ENCODE peak calls at places on chromosomes 6 and 20, in five cellular contexts. One of them, this sample, is unnamed.

GRCh38 chr20:14562976-14563375 is 225.6 kb upstream of the FLRT3 start:
- DNase-seq in naive thymus-derived CD4-positive, alpha-beta T cell: no peak
- DNase-seq in A549: no peak
- DNase-seq in tibial artery: no peak
- DNase-seq in Karpas-422: no peak
- DNase-seq in this sample: no peak

GRCh38 chr6:170063851-170064617 is 226.8 kb downstream of the DLL1 start:
- DNase-seq in naive thymus-derived CD4-positive, alpha-beta T cell: no peak
- DNase-seq in A549: no peak
- DNase-seq in tibial artery: peak; percentile 52
- DNase-seq in Karpas-422: no peak
- DNase-seq in this sample: no peak

GRCh38 chr6:75201901-75202672 is 3.8 kb downstream of the COL12A1 start:
- DNase-seq in naive thymus-derived CD4-positive, alpha-beta T cell: no peak
- DNase-seq in A549: no peak
- DNase-seq in tibial artery: peak; percentile 82
- DNase-seq in Karpas-422: no peak
- DNase-seq in this sample: peak; percentile 44

GRCh38 chr20:48648482-48649051 is 179.2 kb downstream of the PREX1 start:
- DNase-seq in naive thymus-derived CD4-positive, alpha-beta T cell: no peak
- DNase-seq in A549: no peak
- DNase-seq in tibial artery: no peak
- DNase-seq in Karpas-422: peak; percentile 51
- DNase-seq in this sample: no peak

GRCh38 chr20:62942456-62942855 is 4.5 kb downstream of the GID8 start:
- DNase-seq in naive thymus-derived CD4-positive, alpha-beta T cell: no peak
- DNase-seq in A549: no peak
- DNase-seq in tibial artery: peak; percentile 49
- DNase-seq in Karpas-422: no peak
- DNase-seq in this sample: no peak

GRCh38 chr6:100453701-100454521 is 10.8 kb downstream of the SIM1 start:
- DNase-seq in naive thymus-derived CD4-positive, alpha-beta T cell: no peak
- DNase-seq in A549: no peak
- DNase-seq in tibial artery: no peak
- DNase-seq in Karpas-422: no peak
- DNase-seq in this sample: no peak

GRCh38 chr20:9103955-9104354 is 35.1 kb downstream of the PLCB4 start:
- DNase-seq in naive thymus-derived CD4-positive, alpha-beta T cell: no peak
- DNase-seq in A549: no peak
- DNase-seq in tibial artery: no peak
- DNase-seq in Karpas-422: no peak
- DNase-seq in this sample: no peak

GRCh38 chr6:63804381-63804956 is 168.9 kb downstream of the PHF3 start:
- DNase-seq in naive thymus-derived CD4-positive, alpha-beta T cell: no peak
- DNase-seq in A549: no peak
- DNase-seq in tibial artery: no peak
- DNase-seq in Karpas-422: no peak
- DNase-seq in this sample: no peak

GRCh38 chr6:106444777-106445507 is 84.4 kb downstream of the CRYBG1 start:
- DNase-seq in naive thymus-derived CD4-positive, alpha-beta T cell: peak; percentile 70
- DNase-seq in A549: peak; percentile 63
- DNase-seq in tibial artery: no peak
- DNase-seq in Karpas-422: peak; percentile 89
- DNase-seq in this sample: peak; percentile 22

GRCh38 chr20:2137552-2138201 is 36.0 kb downstream of the STK35 start:
- DNase-seq in naive thymus-derived CD4-positive, alpha-beta T cell: no peak
- DNase-seq in A549: no peak
- DNase-seq in tibial artery: no peak
- DNase-seq in Karpas-422: no peak
- DNase-seq in this sample: no peak

GRCh38 chr6:48613221-48613949 is 502.4 kb upstream of the PTCHD4 start:
- DNase-seq in naive thymus-derived CD4-positive, alpha-beta T cell: no peak
- DNase-seq in A549: no peak
- DNase-seq in tibial artery: no peak
- DNase-seq in Karpas-422: no peak
- DNase-seq in this sample: no peak

GRCh38 chr6:90256698-90257485 is 39.8 kb downstream of the BACH2 start:
- DNase-seq in naive thymus-derived CD4-positive, alpha-beta T cell: no peak
- DNase-seq in A549: no peak
- DNase-seq in tibial artery: no peak
- DNase-seq in Karpas-422: no peak
- DNase-seq in this sample: no peak

GRCh38 chr6:44081753-44082152 is 45.5 kb downstream of the MRPL14 start:
- DNase-seq in naive thymus-derived CD4-positive, alpha-beta T cell: no peak
- DNase-seq in A549: no peak
- DNase-seq in tibial artery: no peak
- DNase-seq in Karpas-422: no peak
- DNase-seq in this sample: no peak

GRCh38 chr20:23995905-23996666 is 7.5 kb upstream of the GGTLC1 start:
- DNase-seq in naive thymus-derived CD4-positive, alpha-beta T cell: peak; percentile 56
- DNase-seq in A549: no peak
- DNase-seq in tibial artery: no peak
- DNase-seq in Karpas-422: peak; percentile 80
- DNase-seq in this sample: peak; percentile 59

GRCh38 chr6:81895511-81896185 is 143.2 kb upstream of the TENT5A start:
- DNase-seq in naive thymus-derived CD4-positive, alpha-beta T cell: no peak
- DNase-seq in A549: no peak
- DNase-seq in tibial artery: no peak
- DNase-seq in Karpas-422: no peak
- DNase-seq in this sample: no peak

GRCh38 chr6:119218548-119218947 is 131.0 kb downstream of the MAN1A1 start:
- DNase-seq in naive thymus-derived CD4-positive, alpha-beta T cell: no peak
- DNase-seq in A549: no peak
- DNase-seq in tibial artery: no peak
- DNase-seq in Karpas-422: no peak
- DNase-seq in this sample: no peak

GRCh38 chr6:105519954-105520353 is 117.1 kb upstream of the PREP start:
- DNase-seq in naive thymus-derived CD4-positive, alpha-beta T cell: no peak
- DNase-seq in A549: peak; percentile 6
- DNase-seq in tibial artery: no peak
- DNase-seq in Karpas-422: no peak
- DNase-seq in this sample: no peak

GRCh38 chr6:167268683-167269280 is 22.3 kb upstream of the UNC93A start:
- DNase-seq in naive thymus-derived CD4-positive, alpha-beta T cell: no peak
- DNase-seq in A549: no peak
- DNase-seq in tibial artery: no peak
- DNase-seq in Karpas-422: no peak
- DNase-seq in this sample: no peak

GRCh38 chr6:139693735-139694134 is 319.3 kb upstream of the CITED2 start:
- DNase-seq in naive thymus-derived CD4-positive, alpha-beta T cell: no peak
- DNase-seq in A549: no peak
- DNase-seq in tibial artery: no peak
- DNase-seq in Karpas-422: no peak
- DNase-seq in this sample: no peak

GRCh38 chr6:45807610-45808009 is 208.1 kb downstream of the CLIC5 start:
- DNase-seq in naive thymus-derived CD4-positive, alpha-beta T cell: no peak
- DNase-seq in A549: no peak
- DNase-seq in tibial artery: no peak
- DNase-seq in Karpas-422: no peak
- DNase-seq in this sample: no peak

GRCh38 chr20:20225325-20225724 is 142.6 kb upstream of the INSM1 start:
- DNase-seq in naive thymus-derived CD4-positive, alpha-beta T cell: no peak
- DNase-seq in A549: no peak
- DNase-seq in tibial artery: no peak
- DNase-seq in Karpas-422: no peak
- DNase-seq in this sample: no peak

GRCh38 chr6:27531772-27532459 is 59.0 kb upstream of the ZNF184 start:
- DNase-seq in naive thymus-derived CD4-positive, alpha-beta T cell: no peak
- DNase-seq in A549: no peak
- DNase-seq in tibial artery: no peak
- DNase-seq in Karpas-422: no peak
- DNase-seq in this sample: no peak

GRCh38 chr6:29005183-29005885 is at the start of gene ZNF311:
- DNase-seq in naive thymus-derived CD4-positive, alpha-beta T cell: no peak
- DNase-seq in A549: peak; percentile 21
- DNase-seq in tibial artery: peak; percentile 79
- DNase-seq in Karpas-422: no peak
- DNase-seq in this sample: peak; percentile 63

GRCh38 chr6:71333700-71334099 is 45.1 kb downstream of the OGFRL1 start:
- DNase-seq in naive thymus-derived CD4-positive, alpha-beta T cell: no peak
- DNase-seq in A549: peak; percentile 6
- DNase-seq in tibial artery: no peak
- DNase-seq in Karpas-422: no peak
- DNase-seq in this sample: no peak

GRCh38 chr6:29602564-29603361 is 17.8 kb downstream of the OR2H2 start:
- DNase-seq in naive thymus-derived CD4-positive, alpha-beta T cell: no peak
- DNase-seq in A549: peak; percentile 20
- DNase-seq in tibial artery: no peak
- DNase-seq in Karpas-422: peak; percentile 63
- DNase-seq in this sample: no peak

GRCh38 chr6:57173886-57174510 is 1.9 kb downstream of the BAG2 start:
- DNase-seq in naive thymus-derived CD4-positive, alpha-beta T cell: no peak
- DNase-seq in A549: peak; percentile 10
- DNase-seq in tibial artery: no peak
- DNase-seq in Karpas-422: peak; percentile 54
- DNase-seq in this sample: no peak

GRCh38 chr20:16308754-16309153 is 264.5 kb downstream of the KIF16B start:
- DNase-seq in naive thymus-derived CD4-positive, alpha-beta T cell: no peak
- DNase-seq in A549: no peak
- DNase-seq in tibial artery: no peak
- DNase-seq in Karpas-422: no peak
- DNase-seq in this sample: no peak

GRCh38 chr6:119533603-119534279 is 184.2 kb upstream of the MAN1A1 start:
- DNase-seq in naive thymus-derived CD4-positive, alpha-beta T cell: no peak
- DNase-seq in A549: no peak
- DNase-seq in tibial artery: no peak
- DNase-seq in Karpas-422: no peak
- DNase-seq in this sample: no peak

GRCh38 chr6:6315660-6316059 is 4.8 kb downstream of the F13A1 start:
- DNase-seq in naive thymus-derived CD4-positive, alpha-beta T cell: peak; percentile 15
- DNase-seq in A549: peak; percentile 6
- DNase-seq in tibial artery: no peak
- DNase-seq in Karpas-422: peak; percentile 83
- DNase-seq in this sample: peak; percentile 40

GRCh38 chr20:4815618-4816017 is 93.9 kb downstream of the PRND start:
- DNase-seq in naive thymus-derived CD4-positive, alpha-beta T cell: no peak
- DNase-seq in A549: no peak
- DNase-seq in tibial artery: peak; percentile 54
- DNase-seq in Karpas-422: peak; percentile 53
- DNase-seq in this sample: no peak

GRCh38 chr20:63309261-63310071 is 16.5 kb downstream of the COL20A1 start:
- DNase-seq in naive thymus-derived CD4-positive, alpha-beta T cell: peak; percentile 40
- DNase-seq in A549: peak; percentile 58
- DNase-seq in tibial artery: no peak
- DNase-seq in Karpas-422: peak; percentile 62
- DNase-seq in this sample: peak; percentile 30

GRCh38 chr6:44256291-44257006 is 879 bp downstream of the SLC35B2 start:
- DNase-seq in naive thymus-derived CD4-positive, alpha-beta T cell: no peak
- DNase-seq in A549: peak; percentile 19
- DNase-seq in tibial artery: no peak
- DNase-seq in Karpas-422: peak; percentile 68
- DNase-seq in this sample: no peak

GRCh38 chr6:124963416-124964083 is 1.3 kb downstream of the RNF217 start:
- DNase-seq in naive thymus-derived CD4-positive, alpha-beta T cell: no peak
- DNase-seq in A549: no peak
- DNase-seq in tibial artery: no peak
- DNase-seq in Karpas-422: no peak
- DNase-seq in this sample: no peak

GRCh38 chr6:26258199-26258977 is 106.6 kb upstream of the BTN3A2 start:
- DNase-seq in naive thymus-derived CD4-positive, alpha-beta T cell: no peak
- DNase-seq in A549: no peak
- DNase-seq in tibial artery: no peak
- DNase-seq in Karpas-422: peak; percentile 53
- DNase-seq in this sample: no peak

GRCh38 chr6:78864957-78865356 is 2.4 kb upstream of the IRAK1BP1 start:
- DNase-seq in naive thymus-derived CD4-positive, alpha-beta T cell: no peak
- DNase-seq in A549: no peak
- DNase-seq in tibial artery: no peak
- DNase-seq in Karpas-422: no peak
- DNase-seq in this sample: no peak

GRCh38 chr6:150617496-150618460 is 18.1 kb downstream of the PLEKHG1 start:
- DNase-seq in naive thymus-derived CD4-positive, alpha-beta T cell: no peak
- DNase-seq in A549: no peak
- DNase-seq in tibial artery: no peak
- DNase-seq in Karpas-422: no peak
- DNase-seq in this sample: no peak
- H3K27ac ChIP-seq in naive thymus-derived CD4-positive, alpha-beta T cell: no peak overlapping the region
- H3K27ac ChIP-seq in A549: no peak overlapping the region
- H3K27ac ChIP-seq in tibial artery: no peak overlapping the region
- H3K27ac ChIP-seq in Karpas-422: peak overlapping the region; percentile 97
- H3K27ac ChIP-seq in this sample: no peak overlapping the region

GRCh38 chr20:32896521-32897280 is 38.0 kb downstream of the EFCAB8 start:
- DNase-seq in naive thymus-derived CD4-positive, alpha-beta T cell: no peak
- DNase-seq in A549: no peak
- DNase-seq in tibial artery: no peak
- DNase-seq in Karpas-422: no peak
- DNase-seq in this sample: no peak
- H3K4me1 ChIP-seq in naive thymus-derived CD4-positive, alpha-beta T cell: no peaks in the 10 kb centered on the region
- H3K4me1 ChIP-seq in A549: no peaks in the 10 kb centered on the region
- H3K4me1 ChIP-seq in tibial artery: no peaks in the 10 kb centered on the region
- H3K4me1 ChIP-seq in Karpas-422: peaks cover 10% of the 10 kb centered on the region
- H3K4me1 ChIP-seq in this sample: no peaks in the 10 kb centered on the region

GRCh38 chr6:42029881-42030280 is 20.4 kb upstream of the TAF8 start:
- DNase-seq in naive thymus-derived CD4-positive, alpha-beta T cell: no peak
- DNase-seq in A549: no peak
- DNase-seq in tibial artery: peak; percentile 40
- DNase-seq in Karpas-422: no peak
- DNase-seq in this sample: no peak
- H3K27ac ChIP-seq in naive thymus-derived CD4-positive, alpha-beta T cell: peak overlapping the region; percentile 66
- H3K27ac ChIP-seq in A549: peak overlapping the region; percentile 90
- H3K27ac ChIP-seq in tibial artery: no peak overlapping the region
- H3K27ac ChIP-seq in Karpas-422: no peak overlapping the region
- H3K27ac ChIP-seq in this sample: no peak overlapping the region

GRCh38 chr6:156870926-156871539 is 93.9 kb downstream of the ARID1B start:
- DNase-seq in naive thymus-derived CD4-positive, alpha-beta T cell: no peak
- DNase-seq in A549: no peak
- DNase-seq in tibial artery: no peak
- DNase-seq in Karpas-422: no peak
- DNase-seq in this sample: no peak
- H3K4me1 ChIP-seq in naive thymus-derived CD4-positive, alpha-beta T cell: no peaks in the 10 kb centered on the region
- H3K4me1 ChIP-seq in A549: peaks cover 7% of the 10 kb centered on the region
- H3K4me1 ChIP-seq in tibial artery: peaks cover 6% of the 10 kb centered on the region
- H3K4me1 ChIP-seq in Karpas-422: peaks cover 88% of the 10 kb centered on the region
- H3K4me1 ChIP-seq in this sample: peaks cover 41% of the 10 kb centered on the region